ENCODE peak calls at places on chromosomes 4 and X, in four cellular contexts. One of them, this sample, is unnamed.

GRCh38 chr4:158538176-158538575 is 16.5 kb downstream of the RXFP1 start:
- DNase-seq in H1: no peak
- DNase-seq in H9: no peak
- DNase-seq in IMR-90: peak
- DNase-seq in this sample: peak

GRCh38 chr4:15317246-15317645 is 110.6 kb upstream of the C1QTNF7 start:
- DNase-seq in H1: no peak
- DNase-seq in H9: no peak
- DNase-seq in IMR-90: peak
- DNase-seq in this sample: no peak

GRCh38 chr4:25446611-25447010 is 69.5 kb downstream of the ANAPC4 start:
- DNase-seq in H1: no peak
- DNase-seq in H9: no peak
- DNase-seq in IMR-90: no peak
- DNase-seq in this sample: no peak

GRCh38 chr4:37693450-37694190 is 7.4 kb upstream of the RELL1 start:
- DNase-seq in H1: no peak
- DNase-seq in H9: no peak
- DNase-seq in IMR-90: peak
- DNase-seq in this sample: no peak

GRCh38 chrX:115018040-115018647 is 728 bp upstream of the IL13RA2 start:
- DNase-seq in H1: no peak
- DNase-seq in H9: no peak
- DNase-seq in IMR-90: no peak
- DNase-seq in this sample: peak

GRCh38 chr4:110634320-110635154 is 11.7 kb upstream of the PITX2 start:
- DNase-seq in H1: no peak
- DNase-seq in H9: no peak
- DNase-seq in IMR-90: no peak
- DNase-seq in this sample: peak

GRCh38 chr4:11367371-11367770 is 61.3 kb downstream of the HS3ST1 start:
- DNase-seq in H1: no peak
- DNase-seq in H9: no peak
- DNase-seq in IMR-90: peak
- DNase-seq in this sample: peak

GRCh38 chr4:96312049-96312685 is 472.3 kb downstream of the PDHA2 start:
- DNase-seq in H1: no peak
- DNase-seq in H9: no peak
- DNase-seq in IMR-90: no peak
- DNase-seq in this sample: no peak

GRCh38 chrX:22203186-22203585 is 69.5 kb upstream of the CBLL2 start:
- DNase-seq in H1: no peak
- DNase-seq in H9: no peak
- DNase-seq in IMR-90: no peak
- DNase-seq in this sample: no peak

GRCh38 chr4:158442736-158443135 is 78.9 kb upstream of the RXFP1 start:
- DNase-seq in H1: no peak
- DNase-seq in H9: no peak
- DNase-seq in IMR-90: no peak
- DNase-seq in this sample: no peak

GRCh38 chr4:140813804-140814203 is 57.6 kb upstream of the TBC1D9 start:
- DNase-seq in H1: no peak
- DNase-seq in H9: no peak
- DNase-seq in IMR-90: no peak
- DNase-seq in this sample: no peak

GRCh38 chr4:133147922-133148689 is 988 bp upstream of the PCDH10 start:
- DNase-seq in H1: no peak
- DNase-seq in H9: peak
- DNase-seq in IMR-90: peak
- DNase-seq in this sample: peak

GRCh38 chr4:8157496-8157895 is 1.1 kb downstream of the ABLIM2 start:
- DNase-seq in H1: no peak
- DNase-seq in H9: peak
- DNase-seq in IMR-90: no peak
- DNase-seq in this sample: no peak

GRCh38 chr4:133149932-133150642 is 993 bp downstream of the PCDH10 start:
- DNase-seq in H1: no peak
- DNase-seq in H9: peak
- DNase-seq in IMR-90: no peak
- DNase-seq in this sample: no peak

GRCh38 chr4:125191252-125191651 is 123.5 kb upstream of the FAT4 start:
- DNase-seq in H1: no peak
- DNase-seq in H9: no peak
- DNase-seq in IMR-90: peak
- DNase-seq in this sample: no peak

GRCh38 chr4:119774840-119775239 is 146.2 kb upstream of the PDE5A start:
- DNase-seq in H1: no peak
- DNase-seq in H9: peak
- DNase-seq in IMR-90: no peak
- DNase-seq in this sample: no peak

GRCh38 chrX:115494133-115494532 is 66.8 kb upstream of the PLS3 start:
- DNase-seq in H1: no peak
- DNase-seq in H9: no peak
- DNase-seq in IMR-90: peak
- DNase-seq in this sample: no peak

GRCh38 chrX:115324194-115324593 is 34.7 kb downstream of the LUZP4 start:
- DNase-seq in H1: no peak
- DNase-seq in H9: no peak
- DNase-seq in IMR-90: peak
- DNase-seq in this sample: no peak

GRCh38 chr4:57044996-57045395 is 65.2 kb downstream of the IGFBP7 start:
- DNase-seq in H1: no peak
- DNase-seq in H9: no peak
- DNase-seq in IMR-90: peak
- DNase-seq in this sample: no peak

GRCh38 chr4:141645611-141646340 is 9.4 kb downstream of the IL15 start:
- DNase-seq in H1: no peak
- DNase-seq in H9: no peak
- DNase-seq in IMR-90: peak
- DNase-seq in this sample: peak

GRCh38 chr4:74365761-74366160 is 816 bp downstream of the EREG start:
- DNase-seq in H1: no peak
- DNase-seq in H9: peak
- DNase-seq in IMR-90: no peak
- DNase-seq in this sample: peak

GRCh38 chrX:70262952-70263567 is 3.1 kb upstream of the P2RY4 start:
- DNase-seq in H1: peak
- DNase-seq in H9: peak
- DNase-seq in IMR-90: peak
- DNase-seq in this sample: peak

GRCh38 chrX:16882188-16882587 is 12.0 kb upstream of the RBBP7 start:
- DNase-seq in H1: no peak
- DNase-seq in H9: no peak
- DNase-seq in IMR-90: peak
- DNase-seq in this sample: no peak

GRCh38 chr4:7060346-7061150 is 7.3 kb downstream of the GRPEL1 start:
- DNase-seq in H1: no peak
- DNase-seq in H9: no peak
- DNase-seq in IMR-90: no peak
- DNase-seq in this sample: no peak

GRCh38 chr4:48223633-48224295 is 45.9 kb downstream of the TEC start:
- DNase-seq in H1: no peak
- DNase-seq in H9: no peak
- DNase-seq in IMR-90: peak
- DNase-seq in this sample: no peak

GRCh38 chr4:57405359-57405758 is 295.2 kb upstream of the IGFBP7 start:
- DNase-seq in H1: no peak
- DNase-seq in H9: no peak
- DNase-seq in IMR-90: no peak
- DNase-seq in this sample: no peak

GRCh38 chr4:177448850-177449249 is 6.6 kb upstream of the AGA start:
- DNase-seq in H1: no peak
- DNase-seq in H9: no peak
- DNase-seq in IMR-90: peak
- DNase-seq in this sample: no peak

GRCh38 chrX:44874481-44875184 is 1.6 kb downstream of the KDM6A start:
- DNase-seq in H1: no peak
- DNase-seq in H9: no peak
- DNase-seq in IMR-90: peak
- DNase-seq in this sample: peak

GRCh38 chr4:107835409-107835808 is 10.7 kb downstream of the SGMS2 start:
- DNase-seq in H1: no peak
- DNase-seq in H9: no peak
- DNase-seq in IMR-90: peak
- DNase-seq in this sample: no peak

GRCh38 chr4:30840571-30840970 is 120.4 kb downstream of the PCDH7 start:
- DNase-seq in H1: no peak
- DNase-seq in H9: no peak
- DNase-seq in IMR-90: peak
- DNase-seq in this sample: no peak

GRCh38 chrX:21973321-21974010 is 33.0 kb downstream of the SMS start:
- DNase-seq in H1: no peak
- DNase-seq in H9: no peak
- DNase-seq in IMR-90: no peak
- DNase-seq in this sample: peak

GRCh38 chr4:103443324-103443723 is 245.2 kb upstream of the CENPE start:
- DNase-seq in H1: no peak
- DNase-seq in H9: no peak
- DNase-seq in IMR-90: no peak
- DNase-seq in this sample: peak

GRCh38 chr4:78569291-78569821 is 17.8 kb downstream of the ANXA3 start:
- DNase-seq in H1: no peak
- DNase-seq in H9: no peak
- DNase-seq in IMR-90: peak
- DNase-seq in this sample: peak

GRCh38 chrX:24242649-24243556 is 71.0 kb downstream of the SUPT20HL2 start:
- DNase-seq in H1: no peak
- DNase-seq in H9: no peak
- DNase-seq in IMR-90: peak
- DNase-seq in this sample: peak

GRCh38 chrX:85980286-85980685 is 67.1 kb downstream of the CHM start:
- DNase-seq in H1: no peak
- DNase-seq in H9: no peak
- DNase-seq in IMR-90: no peak
- DNase-seq in this sample: no peak

GRCh38 chrX:130179170-130179569 is 7.4 kb downstream of the RAB33A start:
- DNase-seq in H1: no peak
- DNase-seq in H9: no peak
- DNase-seq in IMR-90: no peak
- DNase-seq in this sample: no peak

GRCh38 chrX:2430265-2430825 is 70.4 kb downstream of the DHRSX start:
- DNase-seq in H1: no peak
- DNase-seq in H9: no peak
- DNase-seq in IMR-90: peak
- DNase-seq in this sample: no peak

GRCh38 chrX:153487590-153488071 is 7.1 kb upstream of the BGN start:
- DNase-seq in H1: no peak
- DNase-seq in H9: no peak
- DNase-seq in IMR-90: no peak
- DNase-seq in this sample: no peak
- H3K4ac ChIP-seq in H1: no peak
- H3K4ac ChIP-seq in H9: no peak
- H3K4ac ChIP-seq in IMR-90: peak
- H3K4ac ChIP-seq in this sample: no peak

GRCh38 chr4:117660668-117661067 is 373.6 kb upstream of the NDST3 start:
- DNase-seq in H1: no peak
- DNase-seq in H9: no peak
- DNase-seq in IMR-90: no peak
- DNase-seq in this sample: peak

GRCh38 chr4:117664706-117665444 is 369.4 kb upstream of the NDST3 start:
- DNase-seq in H1: no peak
- DNase-seq in H9: no peak
- DNase-seq in IMR-90: no peak
- DNase-seq in this sample: no peak

GRCh38 chr4:117661673-117662072 is 372.6 kb upstream of the NDST3 start:
- DNase-seq in H1: no peak
- DNase-seq in H9: no peak
- DNase-seq in IMR-90: no peak
- DNase-seq in this sample: no peak
- H3K56ac ChIP-seq in H1: no peak
- H3K56ac ChIP-seq in H9: no peak
- H3K56ac ChIP-seq in IMR-90: no peak
- H3K56ac ChIP-seq in this sample: no peak

GRCh38 chr4:9920029-9920428 is 101.3 kb downstream of the SLC2A9 start:
- DNase-seq in H1: no peak
- DNase-seq in H9: no peak
- DNase-seq in IMR-90: no peak
- DNase-seq in this sample: no peak

GRCh38 chr4:9919047-9919446 is 102.2 kb downstream of the SLC2A9 start:
- DNase-seq in H1: no peak
- DNase-seq in H9: peak
- DNase-seq in IMR-90: no peak
- DNase-seq in this sample: peak

GRCh38 chr4:9916346-9916745 is 105.0 kb downstream of the SLC2A9 start:
- DNase-seq in H1: no peak
- DNase-seq in H9: no peak
- DNase-seq in IMR-90: no peak
- DNase-seq in this sample: no peak

GRCh38 chr4:9916937-9917336 is 104.4 kb downstream of the SLC2A9 start:
- DNase-seq in H1: no peak
- DNase-seq in H9: no peak
- DNase-seq in IMR-90: no peak
- DNase-seq in this sample: no peak

GRCh38 chr4:9918475-9918874 is 102.8 kb downstream of the SLC2A9 start:
- DNase-seq in H1: no peak
- DNase-seq in H9: no peak
- DNase-seq in IMR-90: no peak
- DNase-seq in this sample: no peak
- H3K4ac ChIP-seq in H1: no peak
- H3K4ac ChIP-seq in H9: no peak
- H3K4ac ChIP-seq in IMR-90: no peak
- H3K4ac ChIP-seq in this sample: no peak

GRCh38 chr4:54588404-54588803 is 69.4 kb upstream of the KIT start:
- DNase-seq in H1: no peak
- DNase-seq in H9: no peak
- DNase-seq in IMR-90: peak
- DNase-seq in this sample: no peak

GRCh38 chr4:54586343-54586953 is 71.3 kb upstream of the KIT start:
- DNase-seq in H1: no peak
- DNase-seq in H9: no peak
- DNase-seq in IMR-90: peak
- DNase-seq in this sample: no peak

GRCh38 chr4:54587516-54587915 is 70.2 kb upstream of the KIT start:
- DNase-seq in H1: no peak
- DNase-seq in H9: no peak
- DNase-seq in IMR-90: no peak
- DNase-seq in this sample: no peak

GRCh38 chr4:54585321-54586000 is 72.3 kb upstream of the KIT start:
- DNase-seq in H1: no peak
- DNase-seq in H9: no peak
- DNase-seq in IMR-90: peak
- DNase-seq in this sample: no peak

GRCh38 chr4:54587107-54587506 is 70.7 kb upstream of the KIT start:
- DNase-seq in H1: no peak
- DNase-seq in H9: no peak
- DNase-seq in IMR-90: no peak
- DNase-seq in this sample: no peak
- H3K56ac ChIP-seq in H1: no peak
- H3K56ac ChIP-seq in H9: no peak
- H3K56ac ChIP-seq in IMR-90: no peak
- H3K56ac ChIP-seq in this sample: no peak

This sample was measured in mesendoderm.